ENCODE peak calls at places on chromosome 2, in eight cellular contexts. P is GM12864, G is foreskin fibroblast, H is adrenal gland, X is cardiac muscle cell, I is brain microvascular endothelial cell, J is AG04449, K is H1. V is an unnamed sample.

GRCh38 chr2:118774458-118775133 is 72.9 kb downstream of the EN1 start:
- DNase-seq in P (no peak), G (peak), H (peak), X (peak), I (peak), J (no peak), K (peak), V (no peak)

GRCh38 chr2:201248288-201248844 is 12.0 kb upstream of the CASP8 start:
- DNase-seq in P (no peak), G (no peak), H (no peak), X (no peak), I (no peak), J (no peak), K (no peak), V (no peak)

GRCh38 chr2:45008296-45009129 is 739 bp downstream of the SIX2 start:
- DNase-seq in P (no peak), G (peak), H (no peak), X (peak), I (no peak), J (no peak), K (no peak), V (no peak)

GRCh38 chr2:224572338-224572737 is 12.8 kb downstream of the CUL3 start:
- DNase-seq in P (no peak), G (no peak), H (no peak), X (no peak), I (no peak), J (no peak), K (no peak), V (no peak)

GRCh38 chr2:8558096-8558495 is 123.8 kb upstream of the ID2 start:
- DNase-seq in P (no peak), G (no peak), H (no peak), X (no peak), I (no peak), J (no peak), K (no peak), V (no peak)

GRCh38 chr2:16622399-16622968 is 43.1 kb downstream of the CYRIA start:
- DNase-seq in P (no peak), G (no peak), H (no peak), X (peak), I (no peak), J (no peak), K (no peak), V (no peak)

GRCh38 chr2:221915926-221916325 is 343.8 kb upstream of the EPHA4 start:
- DNase-seq in P (no peak), G (peak), H (no peak), X (no peak), I (no peak), J (no peak), K (no peak), V (no peak)

GRCh38 chr2:1750935-1751767 is 6.8 kb upstream of the PXDN start:
- DNase-seq in P (no peak), G (peak), H (peak), X (peak), I (peak), J (no peak), K (peak), V (no peak)

GRCh38 chr2:201411421-201411820 is 39.8 kb downstream of the TRAK2 start:
- DNase-seq in P (no peak), G (peak), H (no peak), X (peak), I (no peak), J (no peak), K (no peak), V (no peak)

GRCh38 chr2:29361255-29361654 is 246.0 kb downstream of the CLIP4 start:
- DNase-seq in P (no peak), G (no peak), H (no peak), X (peak), I (no peak), J (no peak), K (no peak), V (no peak)

GRCh38 chr2:179511105-179511504 is 246.5 kb upstream of the SESTD1 start:
- DNase-seq in P (no peak), G (no peak), H (no peak), X (no peak), I (no peak), J (no peak), K (no peak), V (no peak)

GRCh38 chr2:2291500-2292260 is 39.4 kb downstream of the MYT1L start:
- DNase-seq in P (no peak), G (no peak), H (no peak), X (no peak), I (no peak), J (no peak), K (peak), V (peak)

GRCh38 chr2:134611316-134611715 is 107.5 kb downstream of the TMEM163 start:
- DNase-seq in P (no peak), G (no peak), H (no peak), X (no peak), I (no peak), J (no peak), K (no peak), V (no peak)

GRCh38 chr2:158676696-158677095 is 118.4 kb upstream of the DAPL1 start:
- DNase-seq in P (no peak), G (no peak), H (no peak), X (no peak), I (no peak), J (no peak), K (no peak), V (no peak)

GRCh38 chr2:108412995-108413726 is 35.4 kb downstream of the SULT1C4 start:
- DNase-seq in P (no peak), G (peak), H (no peak), X (peak), I (peak), J (peak), K (no peak), V (no peak)

GRCh38 chr2:120886967-120887672 is 151.5 kb downstream of the GLI2 start:
- DNase-seq in P (no peak), G (no peak), H (no peak), X (no peak), I (no peak), J (no peak), K (no peak), V (no peak)

GRCh38 chr2:172308253-172308935 is 119.0 kb upstream of the ITGA6 start:
- DNase-seq in P (no peak), G (no peak), H (no peak), X (no peak), I (no peak), J (no peak), K (no peak), V (no peak)

GRCh38 chr2:86566158-86566827 is 3.0 kb upstream of the CHMP3 start:
- DNase-seq in P (no peak), G (peak), H (no peak), X (no peak), I (no peak), J (no peak), K (no peak), V (no peak)

GRCh38 chr2:85590950-85591349 is 4.6 kb upstream of the RNF181 start:
- DNase-seq in P (no peak), G (no peak), H (no peak), X (no peak), I (no peak), J (no peak), K (no peak), V (no peak)

GRCh38 chr2:109260886-109261700 is 132.1 kb downstream of the SH3RF3 start:
- DNase-seq in P (no peak), G (no peak), H (no peak), X (peak), I (no peak), J (no peak), K (no peak), V (no peak)

GRCh38 chr2:208820289-208820688 is 413.7 kb downstream of the PTH2R start:
- DNase-seq in P (no peak), G (no peak), H (no peak), X (no peak), I (no peak), J (no peak), K (no peak), V (no peak)
- TF ChIP-seq CTCF in P (no peak), G (no peak), H (peak), X (no peak), I (no peak), J (no peak), K (peak), V (peak)

GRCh38 chr2:188721784-188722183 is 252.4 kb upstream of the COL3A1 start:
- DNase-seq in P (no peak), G (no peak), H (no peak), X (no peak), I (no peak), J (no peak), K (no peak), V (no peak)
- TF ChIP-seq CTCF in P (no peak), G (no peak), H (no peak), X (no peak), I (no peak), J (no peak), K (no peak), V (no peak)

DNA sequence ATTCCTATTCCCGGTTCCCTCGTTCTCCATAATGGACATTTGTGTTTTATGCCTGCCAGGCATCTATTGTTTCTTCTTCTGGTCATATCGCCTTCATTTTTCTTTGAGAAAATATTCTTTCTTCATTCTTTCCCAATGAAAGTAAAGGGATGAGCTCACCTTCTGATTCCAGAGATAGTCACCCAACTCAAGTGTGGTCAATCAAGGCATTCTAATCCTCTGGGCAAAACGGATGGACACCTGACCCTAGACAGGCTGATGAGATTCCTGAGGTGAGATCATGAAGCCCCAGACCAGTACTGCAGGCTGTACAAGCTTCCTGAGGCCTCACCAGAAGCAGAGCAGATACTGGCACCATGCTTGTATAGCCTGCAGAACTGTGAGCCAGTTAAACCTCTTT is 52.8 kb downstream of the GAD1 start:
- DNase-seq in P (no peak), G (no peak), H (no peak), X (no peak), I (no peak), J (no peak), K (no peak), V (no peak)
- TF ChIP-seq CTCF in P (no peak), G (no peak), H (no peak), X (no peak), I (no peak), J (no peak), K (no peak), V (no peak)

GRCh38 chr2:226728996-226729395 is 70.6 kb downstream of the IRS1 start:
- DNase-seq in P (no peak), G (peak), H (no peak), X (no peak), I (no peak), J (no peak), K (no peak), V (no peak)

GRCh38 chr2:226733189-226733858 is 66.3 kb downstream of the IRS1 start:
- DNase-seq in P (no peak), G (no peak), H (no peak), X (peak), I (no peak), J (no peak), K (no peak), V (no peak)

GRCh38 chr2:226732478-226733188 is 67.0 kb downstream of the IRS1 start:
- DNase-seq in P (no peak), G (no peak), H (no peak), X (no peak), I (no peak), J (no peak), K (no peak), V (no peak)

GRCh38 chr2:226727251-226727650 is 72.4 kb downstream of the IRS1 start:
- DNase-seq in P (no peak), G (no peak), H (no peak), X (no peak), I (no peak), J (no peak), K (no peak), V (no peak)

GRCh38 chr2:226730487-226730886 is 69.1 kb downstream of the IRS1 start:
- DNase-seq in P (no peak), G (peak), H (peak), X (peak), I (peak), J (no peak), K (no peak), V (no peak)
- TF ChIP-seq CTCF in P (no peak), G (no peak), H (no peak), X (no peak), I (peak), J (no peak), K (no peak), V (no peak)

DNA sequence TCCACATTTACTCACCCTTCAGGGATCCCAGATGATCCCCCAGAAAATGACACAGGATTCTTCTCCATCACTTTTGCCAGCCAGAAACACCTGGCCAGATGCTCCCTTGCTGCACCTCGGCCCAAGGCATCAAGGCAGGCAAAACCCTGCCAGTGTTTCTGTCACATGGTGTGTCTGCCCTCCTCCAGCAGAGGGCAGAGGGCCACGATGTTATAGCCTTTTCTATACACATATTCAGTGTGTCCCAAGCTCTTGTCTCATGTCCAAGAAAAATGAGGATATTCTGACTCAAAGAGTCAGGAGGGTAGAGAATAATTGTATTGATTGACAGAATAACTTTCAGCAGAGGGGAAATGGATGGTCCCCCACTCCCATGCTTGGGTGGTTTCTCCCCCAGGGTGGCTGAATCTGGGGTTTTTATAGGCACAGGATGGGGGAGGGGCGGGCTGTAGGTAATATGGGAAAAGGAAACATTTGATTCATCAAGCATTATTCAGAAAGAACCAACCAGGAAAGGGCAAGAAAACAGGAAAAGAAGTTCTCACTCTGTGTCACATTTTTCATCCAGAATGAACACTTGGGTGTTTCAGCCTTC is 933.9 kb downstream of the TRIB2 start:
- DNase-seq in P (no peak), G (peak), H (no peak), X (no peak), I (no peak), J (no peak), K (no peak), V (no peak)
- TF ChIP-seq CTCF in P (peak), G (no peak), H (no peak), X (no peak), I (peak), J (no peak), K (peak), V (no peak)

DNA sequence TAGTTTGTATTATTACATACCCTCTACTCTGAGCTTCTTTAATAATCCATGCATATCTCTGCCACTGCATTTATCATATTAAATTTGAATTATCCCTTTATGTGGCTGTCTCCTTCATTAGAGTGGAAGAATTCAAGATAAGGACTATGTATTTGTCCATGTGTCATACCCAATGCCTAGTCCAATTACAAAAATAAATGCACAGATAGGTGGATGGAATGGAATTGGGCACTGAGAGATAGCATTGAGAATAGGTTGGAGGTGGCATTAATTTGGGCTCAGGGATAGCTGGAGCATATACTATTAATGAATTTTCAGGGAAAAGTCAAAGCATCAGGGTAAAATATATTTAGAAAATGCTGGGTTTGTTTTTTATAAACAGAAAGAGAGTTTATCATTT is 893.2 kb downstream of the EPHA4 start:
- DNase-seq in P (no peak), G (no peak), H (no peak), X (no peak), I (no peak), J (no peak), K (no peak), V (no peak)
- TF ChIP-seq CTCF in P (no peak), G (no peak), H (no peak), X (no peak), I (no peak), J (no peak), K (no peak), V (no peak)

GRCh38 chr2:10157293-10157692 is 34.8 kb downstream of the RRM2 start:
- DNase-seq in P (no peak), G (no peak), H (no peak), X (no peak), I (no peak), J (no peak), K (no peak), V (no peak)
- TF ChIP-seq CTCF in P (no peak), G (no peak), H (no peak), X (no peak), I (no peak), J (no peak), K (no peak), V (no peak)

DNA sequence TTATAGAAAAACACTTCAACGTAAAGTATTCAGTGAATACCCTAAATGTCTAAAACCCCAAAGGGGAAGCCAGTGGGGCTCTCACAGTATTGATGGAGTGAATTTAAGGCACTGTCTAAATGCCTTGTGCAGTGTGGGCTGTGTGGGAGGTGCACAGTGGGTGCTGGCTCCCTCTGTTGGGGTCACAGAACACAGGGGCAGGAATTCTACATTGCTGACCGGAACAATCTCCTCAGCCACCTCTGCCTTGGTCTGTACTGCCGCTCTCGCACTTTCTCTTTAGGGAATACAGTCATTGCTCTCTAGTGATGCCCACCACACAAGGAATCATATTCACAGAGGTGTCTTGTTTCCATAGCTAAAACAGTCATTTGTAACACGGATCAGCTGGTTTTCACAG is 45.4 kb downstream of the SPRED2 start:
- DNase-seq in P (no peak), G (no peak), H (no peak), X (no peak), I (no peak), J (no peak), K (no peak), V (no peak)
- TF ChIP-seq CTCF in P (no peak), G (no peak), H (no peak), X (no peak), I (peak), J (no peak), K (no peak), V (no peak)

DNA sequence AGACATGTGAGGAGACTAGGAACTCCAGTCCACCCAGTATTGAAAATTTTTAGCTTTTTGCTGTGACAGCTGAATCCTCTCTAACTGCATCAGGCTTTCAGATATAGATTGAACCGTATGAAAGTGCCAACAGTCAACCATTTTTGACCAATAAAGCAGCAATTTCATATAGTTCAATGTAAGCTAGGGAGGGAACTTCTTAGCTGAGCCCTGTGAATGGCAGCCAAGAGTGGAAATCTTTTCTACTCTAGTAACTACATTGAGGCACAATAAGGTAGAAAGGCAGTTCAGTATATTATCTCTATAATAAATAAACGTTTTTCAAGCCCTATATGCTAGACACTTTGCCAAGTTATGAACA is 96.3 kb upstream of the TANK start:
- DNase-seq in P (no peak), G (no peak), H (no peak), X (no peak), I (no peak), J (no peak), K (no peak), V (no peak)
- TF ChIP-seq CTCF in P (no peak), G (no peak), H (peak), X (no peak), I (no peak), J (no peak), K (no peak), V (no peak)

GRCh38 chr2:105377871-105378270 is 21.0 kb downstream of the FHL2 start:
- DNase-seq in P (no peak), G (no peak), H (no peak), X (no peak), I (no peak), J (no peak), K (no peak), V (no peak)
- TF ChIP-seq CTCF in P (no peak), G (no peak), H (peak), X (no peak), I (no peak), J (no peak), K (peak), V (no peak)

V was measured in D721Med.